ENCODE peak calls at places on chromosome 19, in six cellular contexts. T is HTR-8/SVneo; O is H54; F is activated CD4-positive, alpha-beta T cell treated with anti-CD3 and anti-CD28 coated beads for 48 hours; H is stimulated activated CD4-positive, alpha-beta T cell treated with anti-CD3 and anti-CD28 coated beads, Interleukin-15, amount 100 ng/mL, for 1 hour; L is substantia nigra. J is an unnamed sample.
A peak's percentile ranks its signal among the peaks of the same experiment; 100 is the strongest.

GRCh38 chr19:53897459-53897858 is 11.6 kb upstream of the CACNG7 start:
- DNase-seq in T (no peak), O (no peak), F (no peak), H (no peak), L (no peak), J (no peak)

GRCh38 chr19:41792513-41793413 is 3.6 kb upstream of the CEACAM3 start:
- DNase-seq in T (peak; percentile 54), O (peak; percentile 36), F (peak; percentile 76), H (no peak), L (no peak), J (peak; percentile 74)

GRCh38 chr19:38440592-38440991 is 7.1 kb downstream of the RYR1 start:
- DNase-seq in T (no peak), O (no peak), F (no peak), H (no peak), L (no peak), J (no peak)

GRCh38 chr19:42113641-42114348 is 18.5 kb downstream of the POU2F2 start:
- DNase-seq in T (peak; percentile 90), O (peak; percentile 99), F (no peak), H (no peak), L (no peak), J (no peak)

GRCh38 chr19:35783469-35784400 is 8.4 kb downstream of the ARHGAP33 start:
- DNase-seq in T (no peak), O (no peak), F (no peak), H (no peak), L (no peak), J (peak; percentile 64)

GRCh38 chr19:40147338-40147692 is 43.9 kb upstream of the MAP3K10 start:
- DNase-seq in T (no peak), O (no peak), F (no peak), H (no peak), L (no peak), J (peak; percentile 1)

GRCh38 chr19:46716672-46717033 is 261 bp downstream of the PRKD2 start:
- DNase-seq in T (no peak), O (no peak), F (no peak), H (no peak), L (no peak), J (no peak)

GRCh38 chr19:1312732-1313694 is 27.3 kb downstream of the EFNA2 start:
- DNase-seq in T (peak; percentile 89), O (peak; percentile 99), F (no peak), H (no peak), L (no peak), J (no peak)

GRCh38 chr19:46495789-46496099 is at the start of gene PNMA8B:
- DNase-seq in T (no peak), O (no peak), F (peak; percentile 56), H (no peak), L (peak; percentile 35), J (peak; percentile 97)

GRCh38 chr19:3346677-3347353 is 19.6 kb upstream of the NFIC start:
- DNase-seq in T (no peak), O (no peak), F (no peak), H (no peak), L (peak; percentile 70), J (no peak)

GRCh38 chr19:52659013-52659412 is 20.9 kb upstream of the ZNF83 start:
- DNase-seq in T (no peak), O (no peak), F (no peak), H (no peak), L (no peak), J (peak; percentile 32)

GRCh38 chr19:51333836-51334460 is 8.0 kb downstream of the VSIG10L start:
- DNase-seq in T (no peak), O (no peak), F (peak; percentile 54), H (no peak), L (no peak), J (no peak)

GRCh38 chr19:6610934-6611370 is 20.0 kb upstream of the CD70 start:
- DNase-seq in T (peak; percentile 72), O (peak; percentile 47), F (no peak), H (no peak), L (no peak), J (no peak)

GRCh38 chr19:38975214-38975860 is at the start of gene FBXO17:
- DNase-seq in T (peak; percentile 67), O (peak; percentile 77), F (no peak), H (no peak), L (no peak), J (peak; percentile 58)

GRCh38 chr19:18629166-18630088 is 7.4 kb upstream of the KLHL26 start:
- DNase-seq in T (no peak), O (no peak), F (no peak), H (no peak), L (no peak), J (no peak)

GRCh38 chr19:37309834-37310575 is 60.9 kb upstream of the ZNF527 start:
- DNase-seq in T (no peak), O (no peak), F (peak; percentile 27), H (no peak), L (no peak), J (no peak)

GRCh38 chr19:33797821-33798633 is 1.4 kb downstream of the KCTD15 start:
- DNase-seq in T (no peak), O (no peak), F (peak; percentile 29), H (no peak), L (no peak), J (peak; percentile 71)

GRCh38 chr19:5743640-5744039 is 23.2 kb downstream of the CATSPERD start:
- DNase-seq in T (no peak), O (no peak), F (no peak), H (no peak), L (no peak), J (no peak)

GRCh38 chr19:1102407-1103106 is 1.2 kb upstream of the GPX4 start:
- DNase-seq in T (peak; percentile 76), O (peak; percentile 80), F (peak; percentile 82), H (no peak), L (no peak), J (no peak)

GRCh38 chr19:5851302-5851701 is at the start of gene FUT3:
- DNase-seq in T (no peak), O (no peak), F (no peak), H (no peak), L (no peak), J (no peak)

GRCh38 chr19:38682872-38683392 is 35.5 kb downstream of the ACTN4 start:
- DNase-seq in T (no peak), O (no peak), F (no peak), H (no peak), L (no peak), J (no peak)

GRCh38 chr19:1232652-1233360 is 5.0 kb downstream of the CBARP start:
- DNase-seq in T (no peak), O (no peak), F (no peak), H (no peak), L (no peak), J (no peak)

GRCh38 chr19:782195-783043 is 14.8 kb upstream of the PTBP1 start:
- DNase-seq in T (peak; percentile 75), O (peak; percentile 71), F (no peak), H (no peak), L (no peak), J (peak; percentile 68)

GRCh38 chr19:46860846-46861690 is at the start of gene ARHGAP35:
- DNase-seq in T (no peak), O (no peak), F (peak; percentile 18), H (no peak), L (peak; percentile 71), J (peak; percentile 69)

GRCh38 chr19:19777692-19778091 is 43.9 kb downstream of the ZNF506 start:
- DNase-seq in T (no peak), O (no peak), F (no peak), H (no peak), L (no peak), J (no peak)

GRCh38 chr19:16739546-16739945 is 19.9 kb downstream of the NWD1 start:
- DNase-seq in T (no peak), O (no peak), F (no peak), H (no peak), L (no peak), J (peak; percentile 46)

GRCh38 chr19:19873381-19873780 is 7.7 kb downstream of the ZNF253 start:
- DNase-seq in T (no peak), O (no peak), F (no peak), H (no peak), L (no peak), J (no peak)

GRCh38 chr19:32367063-32367462 is 21.7 kb downstream of the ZNF507 start:
- DNase-seq in T (no peak), O (no peak), F (no peak), H (no peak), L (no peak), J (no peak)

J was measured in WTC11.